ENCODE peak calls at places on chromosomes 13 and 19, in ten cellular contexts. C is HAP-1; Z is heart right ventricle; E is AG04449; M is CD8-positive, alpha-beta memory T cell; W is Peyer's patch; J is AG09309; F is psoas muscle; A is naive thymus-derived CD4-positive, alpha-beta T cell; N is AG04450. U is an unnamed sample.
A peak's percentile ranks its signal among the peaks of the same experiment; 100 is the strongest.

GRCh38 chr19:12202250-12202649 is 39.4 kb downstream of the ZNF136 start:
- DNase-seq in C (no peak), Z (peak; percentile 29), E (no peak), M (peak; percentile 23), W (peak; percentile 20), J (no peak), F (no peak), A (peak; percentile 21), N (no peak), U (no peak)

GRCh38 chr19:34365463-34366401 is 736 bp downstream of the GPI start:
- DNase-seq in C (peak; percentile 57), Z (peak; percentile 52), E (no peak), M (no peak), W (no peak), J (no peak), F (peak; percentile 70), A (no peak), N (no peak), U (peak; percentile 28)

GRCh38 chr13:64347662-64348061 is 2882.5 kb downstream of the PCDH9 start:
- DNase-seq in C (no peak), Z (no peak), E (no peak), M (no peak), W (no peak), J (no peak), F (no peak), A (no peak), N (no peak), U (no peak)

GRCh38 chr19:3343619-3344502 is 22.5 kb upstream of the NFIC start:
- DNase-seq in C (peak; percentile 91), Z (peak; percentile 76), E (no peak), M (no peak), W (peak; percentile 49), J (peak; percentile 76), F (peak; percentile 91), A (no peak), N (no peak), U (no peak)

GRCh38 chr13:96650301-96650886 is 343.9 kb downstream of the OXGR1 start:
- DNase-seq in C (no peak), Z (no peak), E (no peak), M (no peak), W (no peak), J (no peak), F (no peak), A (no peak), N (no peak), U (no peak)

GRCh38 chr13:43979492-43979891 is 99.8 kb downstream of the LACC1 start:
- DNase-seq in C (no peak), Z (no peak), E (no peak), M (no peak), W (no peak), J (no peak), F (no peak), A (no peak), N (no peak), U (no peak)

GRCh38 chr19:1324792-1325567 is 39.3 kb downstream of the EFNA2 start:
- DNase-seq in C (peak; percentile 83), Z (peak; percentile 65), E (no peak), M (peak; percentile 4), W (no peak), J (no peak), F (peak; percentile 78), A (peak; percentile 24), N (peak; percentile 21), U (no peak)

GRCh38 chr13:30856004-30856790 is 49.9 kb upstream of the MEDAG start:
- DNase-seq in C (no peak), Z (no peak), E (no peak), M (no peak), W (no peak), J (no peak), F (no peak), A (no peak), N (no peak), U (no peak)

GRCh38 chr13:42575938-42576337 is 2.0 kb downstream of the TNFSF11 start:
- DNase-seq in C (no peak), Z (no peak), E (no peak), M (no peak), W (no peak), J (no peak), F (no peak), A (no peak), N (no peak), U (no peak)
- H3K4me3 ChIP-seq in C (no peak overlapping the region), Z (no peak overlapping the region), E (no peak overlapping the region), M (no peak overlapping the region), W (no peak overlapping the region), J (no peak overlapping the region), F (no peak overlapping the region), A (peak overlapping the region; percentile 50), N (no peak overlapping the region), U (peak overlapping the region; percentile 73)

DNA sequence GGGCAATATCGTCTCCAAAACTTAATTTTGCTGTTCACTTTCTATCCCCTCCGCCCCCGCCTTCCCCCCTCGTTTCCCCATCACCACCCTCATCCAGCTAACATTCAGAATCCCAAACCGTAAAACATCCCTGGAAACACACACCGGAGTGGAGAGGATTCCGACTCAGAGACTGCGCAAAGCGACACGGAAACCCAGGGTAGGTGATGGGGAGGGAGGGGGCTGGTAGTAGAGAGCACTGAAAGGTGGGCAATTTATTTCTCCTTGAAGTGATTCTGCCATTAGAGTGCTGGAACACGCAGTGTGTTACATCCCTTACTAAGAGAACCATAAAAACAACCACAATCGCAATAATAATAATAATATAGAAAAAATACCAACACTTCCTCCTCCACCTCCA is 1.5 kb downstream of the PCDH20 start:
- DNase-seq in C (peak; percentile 16), Z (no peak), E (no peak), M (no peak), W (no peak), J (no peak), F (no peak), A (no peak), N (no peak), U (no peak)
- H3K4me3 ChIP-seq in C (peak overlapping the region; percentile 39), Z (peak overlapping the region; percentile 45), E (no peak overlapping the region), M (no peak overlapping the region), W (no peak overlapping the region), J (no peak overlapping the region), F (peak overlapping the region; percentile 33), A (no peak overlapping the region), N (no peak overlapping the region), U (no peak overlapping the region)

DNA sequence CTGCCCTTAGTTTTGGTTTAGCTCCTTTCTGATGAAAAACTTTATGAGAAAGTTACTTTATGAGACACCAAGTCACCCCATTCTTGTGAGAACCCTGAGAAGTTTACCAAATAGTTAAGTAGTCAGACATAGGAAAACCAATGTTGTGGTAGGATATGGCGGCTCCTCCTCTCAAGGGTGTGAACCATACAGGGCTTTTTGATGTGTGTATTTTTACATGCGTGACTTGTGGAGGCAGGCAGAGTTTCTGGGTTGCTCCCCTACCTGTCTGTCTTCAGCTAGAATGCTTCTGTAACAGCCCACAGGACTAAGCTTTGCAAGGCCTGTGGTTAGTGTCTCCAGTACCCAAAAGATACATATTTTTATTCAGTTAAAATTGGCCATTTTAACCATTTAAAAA is 18.3 kb downstream of the UBAC2 start:
- DNase-seq in C (no peak), Z (no peak), E (no peak), M (peak; percentile 87), W (peak; percentile 37), J (no peak), F (no peak), A (no peak), N (no peak), U (no peak)
- H3K4me3 ChIP-seq in C (no peak overlapping the region), Z (no peak overlapping the region), E (no peak overlapping the region), M (peak overlapping the region; percentile 59), W (no peak overlapping the region), J (no peak overlapping the region), F (peak overlapping the region; percentile 29), A (peak overlapping the region; percentile 55), N (no peak overlapping the region), U (no peak overlapping the region)

GRCh38 chr19:18562086-18562485 is 4.4 kb downstream of the KXD1 start:
- DNase-seq in C (no peak), Z (peak; percentile 40), E (no peak), M (no peak), W (no peak), J (no peak), F (peak; percentile 66), A (no peak), N (no peak), U (no peak)
- H3K4me3 ChIP-seq in C (no peak overlapping the region), Z (no peak overlapping the region), E (no peak overlapping the region), M (no peak overlapping the region), W (no peak overlapping the region), J (no peak overlapping the region), F (no peak overlapping the region), A (no peak overlapping the region), N (no peak overlapping the region), U (no peak overlapping the region)

GRCh38 chr19:49892716-49893115 is 4.0 kb downstream of the IL4I1 start:
- DNase-seq in C (no peak), Z (no peak), E (no peak), M (no peak), W (no peak), J (no peak), F (no peak), A (no peak), N (no peak), U (no peak)

GRCh38 chr19:49891393-49891792 is 5.3 kb downstream of the IL4I1 start:
- DNase-seq in C (no peak), Z (no peak), E (no peak), M (no peak), W (no peak), J (no peak), F (no peak), A (no peak), N (no peak), U (no peak)

GRCh38 chr19:49889038-49889686 is 7.5 kb downstream of the IL4I1 start:
- DNase-seq in C (no peak), Z (no peak), E (no peak), M (no peak), W (no peak), J (no peak), F (no peak), A (no peak), N (no peak), U (no peak)

GRCh38 chr19:49889687-49890348 is 6.9 kb downstream of the IL4I1 start:
- DNase-seq in C (no peak), Z (peak; percentile 80), E (no peak), M (peak; percentile 70), W (peak; percentile 70), J (no peak), F (peak; percentile 91), A (peak; percentile 77), N (no peak), U (no peak)

GRCh38 chr19:49890349-49891311 is 6.1 kb downstream of the IL4I1 start:
- DNase-seq in C (peak; percentile 54), Z (no peak), E (no peak), M (peak; percentile 50), W (peak; percentile 71), J (no peak), F (no peak), A (peak; percentile 38), N (no peak), U (peak; percentile 85)
- H3K4me3 ChIP-seq in C (no peak overlapping the region), Z (peak overlapping the region; percentile 32), E (peak overlapping the region; percentile 37), M (peak overlapping the region; percentile 59), W (peak overlapping the region; percentile 36), J (no peak overlapping the region), F (peak overlapping the region; percentile 53), A (peak overlapping the region; percentile 69), N (peak overlapping the region; percentile 17), U (peak overlapping the region; percentile 37)

GRCh38 chr13:77516342-77516789 is 19.1 kb upstream of the SCEL start:
- DNase-seq in C (no peak), Z (no peak), E (no peak), M (no peak), W (no peak), J (no peak), F (no peak), A (no peak), N (no peak), U (peak; percentile 18)
- H3K4me3 ChIP-seq in C (no peak overlapping the region), Z (no peak overlapping the region), E (no peak overlapping the region), M (no peak overlapping the region), W (no peak overlapping the region), J (no peak overlapping the region), F (no peak overlapping the region), A (no peak overlapping the region), N (no peak overlapping the region), U (no peak overlapping the region)

GRCh38 chr13:29507356-29507755 is 88.1 kb downstream of the SLC7A1 start:
- DNase-seq in C (no peak), Z (no peak), E (no peak), M (no peak), W (peak; percentile 36), J (no peak), F (peak; percentile 41), A (no peak), N (no peak), U (no peak)
- H3K4me3 ChIP-seq in C (no peak overlapping the region), Z (no peak overlapping the region), E (no peak overlapping the region), M (no peak overlapping the region), W (no peak overlapping the region), J (no peak overlapping the region), F (no peak overlapping the region), A (no peak overlapping the region), N (no peak overlapping the region), U (no peak overlapping the region)

U was measured in GM06990.